ENCODE peak calls at places on chromosome 5, in six cellular contexts. C is neuronal stem cell, K is psoas muscle, U is lower lobe of right lung, B is esophagus muscularis mucosa, E is sigmoid colon. A is an unnamed sample. For H3K9me3 and H3K27me3, the result is how much of the 10 kb centered on the place peaks cover.

GRCh38 chr5:91699429-91699828 is 316.3 kb upstream of the ARRDC3 start:
- DNase-seq in K (no peak), C (no peak), E (no peak), B (no peak), U (no peak), A (no peak)

GRCh38 chr5:119398713-119399492 is 43.1 kb downstream of the TNFAIP8 start:
- DNase-seq in C (no peak), B (no peak), U (peak), E (no peak), K (peak), A (no peak)

GRCh38 chr5:87900419-87900818 is 368.2 kb downstream of the TMEM161B start:
- DNase-seq in K (no peak), C (no peak), U (no peak), E (no peak), B (no peak), A (no peak)

GRCh38 chr5:9265391-9266287 is 280.2 kb downstream of the SEMA5A start:
- DNase-seq in E (no peak), B (no peak), U (peak), K (no peak), C (no peak), A (peak)

GRCh38 chr5:174581483-174581882 is 142.9 kb upstream of the MSX2 start:
- DNase-seq in U (no peak), E (no peak), B (no peak), C (peak), K (peak), A (no peak)

GRCh38 chr5:36301858-36302603 is at the start of gene RANBP3L:
- DNase-seq in U (no peak), B (no peak), E (no peak), C (peak), K (no peak), A (no peak)

GRCh38 chr5:117877731-117878130 is 1110.6 kb downstream of the DTWD2 start:
- DNase-seq in E (no peak), U (no peak), K (no peak), B (no peak), C (no peak), A (no peak)

GRCh38 chr5:136133416-136134383 is 1.1 kb downstream of the SMAD5 start:
- DNase-seq in E (peak), C (peak), U (peak), K (peak), B (no peak), A (peak)

GRCh38 chr5:149416977-149417713 is 38.1 kb upstream of the IL17B start:
- DNase-seq in U (peak), K (no peak), E (peak), B (no peak), C (no peak), A (peak)

GRCh38 chr5:36744041-36744677 is 132.4 kb upstream of the NIPBL start:
- DNase-seq in U (no peak), B (no peak), C (no peak), E (no peak), K (no peak), A (no peak)

GRCh38 chr5:103808464-103809106 is 246.0 kb upstream of the NUDT12 start:
- DNase-seq in U (no peak), K (no peak), E (no peak), B (no peak), C (peak), A (peak)

GRCh38 chr5:72226950-72227349 is 93.1 kb downstream of the MRPS27 start:
- DNase-seq in B (no peak), C (no peak), U (no peak), K (no peak), E (no peak), A (no peak)

GRCh38 chr5:157245477-157245876 is 20.4 kb upstream of the CYFIP2 start:
- DNase-seq in B (no peak), E (no peak), U (no peak), K (no peak), C (no peak), A (no peak)

GRCh38 chr5:69368458-69369368 is 607 bp downstream of the AK6 start:
- DNase-seq in U (no peak), B (no peak), K (no peak), E (no peak), C (peak), A (peak)

GRCh38 chr5:42074353-42074752 is 149.3 kb downstream of the FBXO4 start:
- DNase-seq in U (no peak), C (no peak), B (no peak), E (no peak), K (no peak), A (no peak)

GRCh38 chr5:140109050-140109817 is 4.7 kb upstream of the PURA start:
- DNase-seq in K (no peak), U (no peak), E (no peak), C (no peak), B (no peak), A (no peak)

GRCh38 chr5:131944700-131945550 is 538 bp downstream of the MEIKIN start:
- DNase-seq in K (no peak), E (no peak), U (no peak), C (no peak), B (no peak), A (no peak)

GRCh38 chr5:16805478-16805877 is 130.6 kb downstream of the MYO10 start:
- DNase-seq in E (no peak), C (no peak), K (no peak), B (no peak), U (no peak), A (no peak)

GRCh38 chr5:107532182-107532878 is 138.4 kb downstream of the EFNA5 start:
- DNase-seq in K (no peak), C (no peak), U (no peak), B (peak), E (no peak), A (no peak)

GRCh38 chr5:10393491-10393890 is 40.0 kb downstream of the MARCHF6 start:
- DNase-seq in C (no peak), U (no peak), K (no peak), E (no peak), B (no peak), A (no peak)

GRCh38 chr5:129905467-129906176 is 1.4 kb downstream of the CHSY3 start:
- DNase-seq in C (peak), E (peak), K (peak), B (no peak), U (peak), A (no peak)

GRCh38 chr5:134561871-134562296 is 36.4 kb downstream of the JADE2 start:
- DNase-seq in K (peak), C (peak), B (no peak), U (no peak), E (no peak), A (no peak)

GRCh38 chr5:128782446-128782845 is 182.8 kb upstream of the SLC27A6 start:
- DNase-seq in C (no peak), K (peak), E (peak), U (no peak), B (no peak), A (peak)

GRCh38 chr5:94793816-94794198 is 175.3 kb downstream of the SLF1 start:
- DNase-seq in B (no peak), K (no peak), C (no peak), E (no peak), U (no peak), A (no peak)

GRCh38 chr5:95949810-95950209 is 11.8 kb downstream of the ELL2 start:
- DNase-seq in K (no peak), B (no peak), E (no peak), U (no peak), C (no peak), A (no peak)

GRCh38 chr5:68711311-68712200 is 382.3 kb upstream of the SLC30A5 start:
- DNase-seq in C (no peak), U (no peak), B (peak), K (no peak), E (no peak), A (no peak)

GRCh38 chr5:178986326-178986960 is 8.7 kb downstream of the GRM6 start:
- DNase-seq in B (no peak), K (no peak), U (no peak), E (no peak), C (no peak), A (no peak)
- H3K9me3 ChIP-seq in B (under half), K (under half), U (half or more), E (half or more), C (half or more), A (half or more)

GRCh38 chr5:73382412-73382795 is 66.2 kb downstream of the FOXD1 start:
- DNase-seq in C (no peak), B (no peak), E (no peak), U (no peak), K (no peak), A (no peak)
- H3K27me3 ChIP-seq in C (under half), B (under half), E (under half), U (half or more), K (under half), A (under half)

GRCh38 chr5:66912787-66913186 is 283.8 kb downstream of the CD180 start:
- DNase-seq in C (no peak), E (no peak), U (no peak), K (no peak), B (no peak), A (no peak)
- H3K9me3 ChIP-seq in C (under half), E (under half), U (under half), K (under half), B (under half), A (under half)

DNA sequence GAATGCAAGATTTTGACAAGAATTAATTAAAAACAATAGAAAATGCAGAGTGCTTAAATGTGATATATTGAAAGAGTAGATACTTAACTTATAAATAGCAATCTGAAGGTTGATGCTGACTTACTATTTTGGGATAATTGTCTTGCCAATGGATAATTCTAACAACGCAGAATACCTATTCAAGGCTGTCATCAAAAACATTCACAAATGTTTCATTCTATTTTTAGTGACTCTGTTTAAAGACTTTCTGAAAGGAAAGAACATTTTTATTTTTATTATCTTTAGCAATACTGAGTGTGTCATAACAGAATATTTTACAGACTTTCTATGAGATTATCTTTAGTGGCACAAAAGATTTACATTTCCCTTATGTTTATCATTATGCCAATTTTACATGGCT is 38.1 kb downstream of the ANKRD55 start:
- DNase-seq in E (no peak), U (no peak), K (no peak), B (no peak), C (no peak), A (no peak)
- H3K27me3 ChIP-seq in E (under half), U (under half), K (under half), B (under half), C (under half), A (under half)

DNA sequence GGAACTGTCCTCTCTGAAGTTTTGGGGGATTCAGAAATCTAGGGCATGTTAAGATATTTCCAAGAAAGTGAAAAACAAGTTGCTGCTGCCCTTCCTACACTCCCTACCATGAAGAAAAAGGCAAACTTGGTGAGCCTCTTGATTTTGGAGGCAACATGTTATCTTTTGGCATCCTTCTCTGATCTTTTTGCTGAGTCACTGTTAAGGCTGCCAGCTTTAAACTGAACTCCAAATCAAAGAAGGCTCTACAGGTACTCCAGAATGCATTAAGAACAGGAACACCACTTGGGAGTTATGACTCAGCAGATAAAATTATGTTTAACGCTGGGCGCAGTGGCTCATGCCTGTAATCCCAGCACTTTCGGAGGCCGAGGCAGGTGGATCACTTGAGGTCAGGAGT is 24.0 kb downstream of the PCDHB15 start:
- DNase-seq in U (no peak), C (no peak), B (no peak), K (no peak), E (no peak), A (no peak)
- H3K9me3 ChIP-seq in U (half or more), C (under half), B (under half), K (half or more), E (half or more), A (under half)

DNA sequence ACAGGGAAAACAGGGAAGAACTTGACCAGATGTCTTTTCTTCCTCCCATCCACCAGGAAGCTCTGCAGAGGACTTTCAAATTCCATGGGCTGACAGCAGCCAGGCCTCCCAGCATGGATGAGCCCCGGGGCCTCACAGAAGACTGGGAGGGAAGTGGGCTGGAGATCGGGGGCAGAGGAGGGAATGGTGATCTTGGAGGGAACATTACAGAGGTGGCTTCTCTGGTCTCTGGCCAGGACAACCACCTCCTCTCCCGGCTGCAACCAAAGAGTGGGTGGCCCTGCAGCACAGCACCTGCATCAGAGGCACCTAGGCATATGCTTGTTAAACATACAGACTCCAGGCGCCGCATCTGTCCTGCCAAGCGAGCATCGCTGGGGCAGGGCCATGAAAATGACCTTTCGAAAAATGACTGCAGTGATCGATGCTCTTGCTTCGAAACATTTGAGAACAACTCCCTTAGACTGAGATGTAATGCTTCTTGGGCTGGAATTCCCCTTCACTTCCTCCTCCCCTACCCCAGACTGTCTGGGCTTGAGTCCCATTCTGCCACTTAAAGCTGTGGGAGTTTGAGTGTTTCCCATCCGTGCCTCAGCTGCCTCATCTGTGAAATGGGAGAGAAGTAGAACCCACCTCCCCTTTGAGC is 68.7 kb upstream of the UNC5A start:
- DNase-seq in B (peak), U (no peak), E (peak), K (no peak), C (no peak), A (no peak)
- H3K27me3 ChIP-seq in B (under half), U (half or more), E (under half), K (under half), C (half or more), A (half or more)

DNA sequence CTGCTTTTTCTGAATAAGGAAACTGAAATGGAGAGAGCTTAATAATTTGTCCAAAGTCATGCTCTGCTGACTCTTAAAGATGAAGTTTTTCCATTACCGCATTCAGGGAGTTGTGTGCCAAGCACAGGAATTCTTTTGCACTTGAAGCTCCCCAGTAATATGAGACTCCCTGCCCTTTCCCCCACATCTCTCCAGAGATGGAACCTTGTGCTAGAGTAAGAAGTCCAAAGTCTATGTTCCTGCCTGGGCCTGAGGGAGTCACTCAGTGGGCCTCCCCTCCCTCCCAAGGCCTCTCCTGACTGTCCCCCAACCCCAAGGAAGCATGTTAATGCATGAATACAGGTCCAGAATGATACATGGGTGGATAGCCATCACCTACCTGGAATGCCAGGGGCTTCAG is 173.3 kb upstream of the SEMA6A start:
- DNase-seq in U (no peak), K (no peak), E (peak), C (no peak), B (no peak), A (no peak)
- H3K9me3 ChIP-seq in U (under half), K (under half), E (under half), C (under half), B (under half), A (under half)

A was measured in AG04450.